ENCODE peak calls at places on chromosome 20, in four cellular contexts. L is lower lobe of right lung, J is neural progenitor cell, S is tibial nerve. Y is an unnamed sample. For H3K4me1, the result is how much of the 10 kb centered on the place peaks cover.

GRCh38 chr20:35344354-35344837 is 52.2 kb upstream of the FAM83C start:
- DNase-seq in L (peak), J (no peak), S (no peak), Y (peak)

GRCh38 chr20:12023169-12023795 is 105.6 kb downstream of the BTBD3 start:
- DNase-seq in L (no peak), J (no peak), S (no peak), Y (no peak)

GRCh38 chr20:37396520-37397075 is 50.7 kb downstream of the SRC start:
- DNase-seq in L (no peak), J (peak), S (no peak), Y (no peak)

GRCh38 chr20:9551808-9552550 is 37.6 kb downstream of the LAMP5 start:
- DNase-seq in L (no peak), J (no peak), S (no peak), Y (no peak)

GRCh38 chr20:18223399-18223798 is 64.9 kb upstream of the ZNF133 start:
- DNase-seq in L (no peak), J (no peak), S (no peak), Y (no peak)

GRCh38 chr20:59576216-59576953 is 28.0 kb upstream of the PHACTR3 start:
- DNase-seq in L (no peak), J (no peak), S (no peak), Y (no peak)

GRCh38 chr20:54475334-54476287 is at the start of gene DOK5:
- DNase-seq in L (peak), J (peak), S (peak), Y (peak)

GRCh38 chr20:63125893-63126601 is 89.9 kb downstream of the YTHDF1 start:
- DNase-seq in L (peak), J (no peak), S (no peak), Y (no peak)

GRCh38 chr20:61520076-61520639 is 268.1 kb downstream of the CDH4 start:
- DNase-seq in L (no peak), J (no peak), S (no peak), Y (no peak)

GRCh38 chr20:32976746-32977145 is 27.5 kb downstream of the SUN5 start:
- DNase-seq in L (no peak), J (no peak), S (no peak), Y (no peak)

GRCh38 chr20:19938421-19938787 is 78.8 kb upstream of the NAA20 start:
- DNase-seq in L (no peak), J (no peak), S (no peak), Y (no peak)

GRCh38 chr20:37577972-37578371 is 50.3 kb upstream of the BLCAP start:
- DNase-seq in L (no peak), J (no peak), S (no peak), Y (no peak)

GRCh38 chr20:38297916-38298674 is 5.9 kb upstream of the BPI start:
- DNase-seq in L (no peak), J (no peak), S (no peak), Y (no peak)

GRCh38 chr20:38337561-38338140 is 8.6 kb upstream of the LBP start:
- DNase-seq in L (no peak), J (peak), S (no peak), Y (no peak)

GRCh38 chr20:10893331-10893730 is 219.5 kb upstream of the JAG1 start:
- DNase-seq in L (no peak), J (no peak), S (no peak), Y (no peak)

GRCh38 chr20:43938017-43938655 is 23.5 kb downstream of the TOX2 start:
- DNase-seq in L (no peak), J (no peak), S (no peak), Y (no peak)
- H3K4me1 ChIP-seq in L (half or more), J (under half), S (under half), Y (under half)

DNA sequence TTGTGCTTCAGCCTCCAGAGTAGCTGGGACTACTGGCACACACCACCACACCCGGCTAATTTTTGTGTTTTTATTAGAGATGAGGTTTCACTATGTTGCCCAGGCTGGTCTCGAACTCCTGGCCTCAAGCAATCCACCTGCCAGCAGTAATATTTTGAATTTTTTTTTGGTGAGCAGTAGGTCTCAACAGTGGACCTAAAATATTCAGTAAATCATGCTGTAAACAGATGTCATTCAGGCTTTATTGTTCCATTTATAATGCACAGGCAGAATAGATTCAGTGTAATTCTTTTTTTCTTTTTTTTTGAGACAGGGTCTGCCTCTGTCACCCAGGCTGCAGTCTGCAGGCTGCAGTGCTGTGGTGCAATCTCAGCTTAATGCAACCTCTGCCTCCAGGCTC is 69.7 kb downstream of the NCOA3 start:
- DNase-seq in L (no peak), J (no peak), S (no peak), Y (no peak)
- H3K4me1 ChIP-seq in L (half or more), J (under half), S (under half), Y (under half)

DNA sequence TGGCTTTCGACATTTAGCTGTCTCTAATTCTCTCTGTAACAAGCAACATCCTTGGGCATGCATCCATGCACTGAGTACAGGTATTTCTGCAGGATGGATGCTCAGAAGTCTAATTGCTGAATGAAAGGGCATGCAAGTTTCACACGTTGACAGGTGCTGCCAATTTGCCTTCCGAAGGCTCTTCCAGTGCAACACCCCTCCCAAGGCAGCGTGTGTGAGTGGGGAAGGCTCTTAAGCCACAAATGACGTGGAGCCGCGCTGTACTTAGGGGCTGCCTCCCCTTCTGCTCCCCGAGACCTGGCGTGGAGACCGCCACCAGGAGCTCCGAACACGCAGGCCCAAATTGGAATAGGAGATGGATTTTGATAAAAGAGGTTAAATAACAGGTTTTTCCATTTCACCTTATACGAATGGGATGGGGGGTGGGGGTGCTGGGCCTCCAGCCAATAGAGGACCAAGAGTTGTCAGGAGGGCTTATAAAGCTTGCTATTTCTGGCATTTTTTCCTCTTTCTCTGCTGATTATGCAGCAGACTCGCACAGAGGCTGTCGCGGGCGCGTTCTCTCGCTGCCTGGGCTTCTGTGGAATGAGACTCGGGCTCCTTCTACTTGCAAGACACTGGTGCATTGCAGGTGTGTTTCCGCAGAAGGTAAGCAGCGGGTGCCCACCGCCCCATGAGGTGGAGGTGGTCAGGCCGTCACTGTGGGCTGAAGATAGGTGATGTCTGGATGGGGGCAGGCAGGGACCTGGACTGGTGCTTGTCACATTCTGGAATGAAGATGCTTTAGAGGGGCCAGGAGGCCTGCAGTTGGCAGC is 30.9 kb downstream of the TOX2 start:
- DNase-seq in L (no peak), J (no peak), S (no peak), Y (no peak)
- H3K4me1 ChIP-seq in L (under half), J (under half), S (under half), Y (under half)

GRCh38 chr20:57998981-57999464 is 229.4 kb downstream of the ANKRD60 start:
- DNase-seq in L (no peak), J (no peak), S (no peak), Y (no peak)

GRCh38 chr20:57999465-58000111 is 228.9 kb downstream of the ANKRD60 start:
- DNase-seq in L (peak), J (peak), S (peak), Y (no peak)

GRCh38 chr20:57996465-57996864 is 232.0 kb downstream of the ANKRD60 start:
- DNase-seq in L (no peak), J (no peak), S (no peak), Y (no peak)

GRCh38 chr20:57996936-57997629 is 231.4 kb downstream of the ANKRD60 start:
- DNase-seq in L (no peak), J (no peak), S (no peak), Y (no peak)

GRCh38 chr20:57998276-57998675 is 230.2 kb downstream of the ANKRD60 start:
- DNase-seq in L (no peak), J (no peak), S (no peak), Y (no peak)
- H3K4me1 ChIP-seq in L (under half), J (under half), S (under half), Y (under half)

GRCh38 chr20:49985157-49985556 is 2.4 kb downstream of the SNAI1 start:
- DNase-seq in L (no peak), J (no peak), S (no peak), Y (no peak)
- H3K4me1 ChIP-seq in L (half or more), J (half or more), S (under half), Y (under half)

GRCh38 chr20:23141450-23142161 is 55.5 kb upstream of the CD93 start:
- DNase-seq in L (no peak), J (no peak), S (no peak), Y (peak)
- H3K4me1 ChIP-seq in L (half or more), J (under half), S (under half), Y (half or more)

Y was measured in psoas muscle.